ENCODE peak calls at places on chromosomes 5 and 9, in five cellular contexts. One of them, this sample, is unnamed.

GRCh38 chr9:136352682-136353081 is 10.9 kb downstream of the DNLZ start:
- DNase-seq in HFFc6: no peak
- DNase-seq in neural crest cell: no peak
- DNase-seq in AG04449: no peak
- DNase-seq in Panc1: no peak
- DNase-seq in this sample: no peak

GRCh38 chr9:2872307-2872940 is 28.5 kb upstream of the PUM3 start:
- DNase-seq in HFFc6: peak
- DNase-seq in neural crest cell: no peak
- DNase-seq in AG04449: no peak
- DNase-seq in Panc1: no peak
- DNase-seq in this sample: peak

GRCh38 chr9:136975624-136976023 is 1.7 kb upstream of the PTGDS start:
- DNase-seq in HFFc6: no peak
- DNase-seq in neural crest cell: no peak
- DNase-seq in AG04449: no peak
- DNase-seq in Panc1: no peak
- DNase-seq in this sample: peak

GRCh38 chr5:136135536-136135935 is 2.9 kb downstream of the SMAD5 start:
- DNase-seq in HFFc6: no peak
- DNase-seq in neural crest cell: no peak
- DNase-seq in AG04449: no peak
- DNase-seq in Panc1: no peak
- DNase-seq in this sample: no peak

GRCh38 chr5:59051938-59052337 is 469.1 kb downstream of the RAB3C start:
- DNase-seq in HFFc6: no peak
- DNase-seq in neural crest cell: no peak
- DNase-seq in AG04449: no peak
- DNase-seq in Panc1: no peak
- DNase-seq in this sample: no peak

GRCh38 chr9:85884236-85884635 is 56.7 kb upstream of the NAA35 start:
- DNase-seq in HFFc6: no peak
- DNase-seq in neural crest cell: no peak
- DNase-seq in AG04449: no peak
- DNase-seq in Panc1: no peak
- DNase-seq in this sample: no peak

GRCh38 chr9:128190516-128191405 is 611 bp downstream of the CIZ1 start:
- DNase-seq in HFFc6: no peak
- DNase-seq in neural crest cell: no peak
- DNase-seq in AG04449: no peak
- DNase-seq in Panc1: no peak
- DNase-seq in this sample: no peak

GRCh38 chr9:122318284-122318683 is 52.5 kb upstream of the PTGS1 start:
- DNase-seq in HFFc6: no peak
- DNase-seq in neural crest cell: no peak
- DNase-seq in AG04449: no peak
- DNase-seq in Panc1: no peak
- DNase-seq in this sample: no peak

GRCh38 chr9:105307731-105308130 is 63.3 kb downstream of the SLC44A1 start:
- DNase-seq in HFFc6: no peak
- DNase-seq in neural crest cell: no peak
- DNase-seq in AG04449: no peak
- DNase-seq in Panc1: no peak
- DNase-seq in this sample: no peak

GRCh38 chr5:59569608-59570334 is 323.8 kb downstream of the PDE4D start:
- DNase-seq in HFFc6: no peak
- DNase-seq in neural crest cell: no peak
- DNase-seq in AG04449: no peak
- DNase-seq in Panc1: no peak
- DNase-seq in this sample: no peak

DNA sequence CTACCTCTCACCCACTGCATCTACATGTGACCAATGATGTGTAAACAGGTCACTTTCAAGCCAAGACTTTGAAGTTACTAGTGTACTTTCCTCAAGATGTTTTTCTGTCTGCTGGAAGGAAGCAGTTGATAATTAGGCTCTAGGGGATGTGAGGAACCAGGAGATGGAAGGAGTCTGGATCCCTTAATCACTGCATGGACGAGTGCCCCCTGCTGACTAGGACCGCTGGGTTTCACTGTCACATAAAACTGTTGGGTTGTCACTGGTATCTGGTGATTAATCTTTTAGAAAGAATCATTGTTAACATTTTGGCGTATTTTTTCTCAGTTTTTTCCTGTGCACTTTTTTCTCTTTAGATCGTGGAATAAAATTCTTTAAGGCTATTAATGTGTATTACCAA is 79.5 kb downstream of the SREK1 start:
- DNase-seq in HFFc6: no peak
- DNase-seq in neural crest cell: no peak
- DNase-seq in AG04449: no peak
- DNase-seq in Panc1: no peak
- DNase-seq in this sample: no peak
- TF ChIP-seq CTCF in HFFc6: peak
- TF ChIP-seq CTCF in neural crest cell: peak
- TF ChIP-seq CTCF in AG04449: peak
- TF ChIP-seq CTCF in Panc1: peak
- TF ChIP-seq CTCF in this sample: no peak

DNA sequence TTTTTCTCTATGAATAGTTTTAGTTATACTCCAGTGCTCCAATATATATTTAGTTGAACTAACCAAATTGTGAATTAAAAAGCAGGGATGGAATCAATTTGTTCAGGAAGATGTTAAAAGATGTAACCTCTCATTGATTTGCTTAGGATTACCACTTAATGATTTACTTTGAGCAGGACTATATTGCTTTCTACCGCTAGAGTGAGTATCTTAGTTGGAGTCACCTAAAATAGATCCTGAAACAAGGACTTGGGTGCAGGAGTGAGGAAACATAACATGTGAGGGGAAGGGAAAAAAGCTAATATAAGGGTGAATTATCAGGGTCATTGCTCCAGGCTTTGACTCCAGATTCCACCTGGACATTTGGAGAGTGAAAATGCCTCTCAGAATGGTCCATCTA is 2277.4 kb upstream of the C9orf72 start:
- DNase-seq in HFFc6: no peak
- DNase-seq in neural crest cell: no peak
- DNase-seq in AG04449: no peak
- DNase-seq in Panc1: no peak
- DNase-seq in this sample: no peak
- TF ChIP-seq CTCF in HFFc6: peak
- TF ChIP-seq CTCF in neural crest cell: no peak
- TF ChIP-seq CTCF in AG04449: no peak
- TF ChIP-seq CTCF in Panc1: no peak
- TF ChIP-seq CTCF in this sample: no peak

GRCh38 chr9:87642330-87643110 is 83.4 kb upstream of the CTSL start:
- DNase-seq in HFFc6: no peak
- DNase-seq in neural crest cell: no peak
- DNase-seq in AG04449: no peak
- DNase-seq in Panc1: no peak
- DNase-seq in this sample: no peak
- TF ChIP-seq CTCF in HFFc6: no peak
- TF ChIP-seq CTCF in neural crest cell: no peak
- TF ChIP-seq CTCF in AG04449: no peak
- TF ChIP-seq CTCF in Panc1: no peak
- TF ChIP-seq CTCF in this sample: no peak

GRCh38 chr5:7080501-7080900 is 315.4 kb upstream of the ADCY2 start:
- DNase-seq in HFFc6: no peak
- DNase-seq in neural crest cell: no peak
- DNase-seq in AG04449: no peak
- DNase-seq in Panc1: no peak
- DNase-seq in this sample: no peak

GRCh38 chr5:7073666-7074065 is 322.3 kb upstream of the ADCY2 start:
- DNase-seq in HFFc6: no peak
- DNase-seq in neural crest cell: no peak
- DNase-seq in AG04449: no peak
- DNase-seq in Panc1: no peak
- DNase-seq in this sample: no peak

GRCh38 chr5:7074176-7074575 is 321.8 kb upstream of the ADCY2 start:
- DNase-seq in HFFc6: no peak
- DNase-seq in neural crest cell: no peak
- DNase-seq in AG04449: no peak
- DNase-seq in Panc1: no peak
- DNase-seq in this sample: no peak

GRCh38 chr5:7078090-7078489 is 317.8 kb upstream of the ADCY2 start:
- DNase-seq in HFFc6: no peak
- DNase-seq in neural crest cell: no peak
- DNase-seq in AG04449: no peak
- DNase-seq in Panc1: no peak
- DNase-seq in this sample: no peak

GRCh38 chr5:7078901-7079300 is 317.0 kb upstream of the ADCY2 start:
- DNase-seq in HFFc6: no peak
- DNase-seq in neural crest cell: peak
- DNase-seq in AG04449: no peak
- DNase-seq in Panc1: peak
- DNase-seq in this sample: peak
- TF ChIP-seq CTCF in HFFc6: no peak
- TF ChIP-seq CTCF in neural crest cell: peak
- TF ChIP-seq CTCF in AG04449: no peak
- TF ChIP-seq CTCF in Panc1: peak
- TF ChIP-seq CTCF in this sample: no peak

DNA sequence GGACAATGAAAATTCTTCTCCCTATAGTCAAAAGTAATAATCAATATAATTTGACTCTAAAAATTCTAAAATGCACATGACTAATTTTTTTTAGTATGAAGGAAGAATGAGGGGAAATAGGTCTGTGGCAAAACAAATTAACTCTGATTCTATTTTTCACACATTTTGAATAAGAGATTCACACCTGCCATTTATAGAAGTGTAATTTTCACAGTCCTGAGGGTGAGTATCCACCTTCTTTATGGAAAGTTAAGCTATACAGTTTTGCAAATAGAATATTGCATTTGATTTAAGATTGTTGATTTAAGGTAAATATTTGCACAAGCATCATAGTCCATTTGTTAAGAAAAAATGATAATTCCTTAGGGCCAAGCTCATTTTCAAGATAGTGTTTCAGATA is 417.7 kb downstream of the CHSY3 start:
- DNase-seq in HFFc6: no peak
- DNase-seq in neural crest cell: no peak
- DNase-seq in AG04449: no peak
- DNase-seq in Panc1: no peak
- DNase-seq in this sample: no peak
- TF ChIP-seq CTCF in HFFc6: no peak
- TF ChIP-seq CTCF in neural crest cell: no peak
- TF ChIP-seq CTCF in AG04449: no peak
- TF ChIP-seq CTCF in Panc1: no peak
- TF ChIP-seq CTCF in this sample: no peak

GRCh38 chr5:138316355-138316754 is 15.2 kb downstream of the CDC25C start:
- DNase-seq in HFFc6: no peak
- DNase-seq in neural crest cell: no peak
- DNase-seq in AG04449: no peak
- DNase-seq in Panc1: no peak
- DNase-seq in this sample: no peak

GRCh38 chr5:138315751-138316278 is 15.8 kb downstream of the CDC25C start:
- DNase-seq in HFFc6: no peak
- DNase-seq in neural crest cell: no peak
- DNase-seq in AG04449: no peak
- DNase-seq in Panc1: no peak
- DNase-seq in this sample: no peak
- TF ChIP-seq CTCF in HFFc6: no peak
- TF ChIP-seq CTCF in neural crest cell: no peak
- TF ChIP-seq CTCF in AG04449: no peak
- TF ChIP-seq CTCF in Panc1: no peak
- TF ChIP-seq CTCF in this sample: no peak

GRCh38 chr5:78060421-78060820 is 234.1 kb downstream of the AP3B1 start:
- DNase-seq in HFFc6: peak
- DNase-seq in neural crest cell: no peak
- DNase-seq in AG04449: peak
- DNase-seq in Panc1: peak
- DNase-seq in this sample: no peak

GRCh38 chr5:78065073-78065472 is 229.4 kb downstream of the AP3B1 start:
- DNase-seq in HFFc6: no peak
- DNase-seq in neural crest cell: no peak
- DNase-seq in AG04449: no peak
- DNase-seq in Panc1: no peak
- DNase-seq in this sample: no peak

GRCh38 chr5:78063495-78063894 is 231.0 kb downstream of the AP3B1 start:
- DNase-seq in HFFc6: no peak
- DNase-seq in neural crest cell: no peak
- DNase-seq in AG04449: no peak
- DNase-seq in Panc1: no peak
- DNase-seq in this sample: no peak

GRCh38 chr5:78062645-78063044 is 231.9 kb downstream of the AP3B1 start:
- DNase-seq in HFFc6: no peak
- DNase-seq in neural crest cell: no peak
- DNase-seq in AG04449: no peak
- DNase-seq in Panc1: no peak
- DNase-seq in this sample: no peak

GRCh38 chr5:78065663-78066062 is 228.8 kb downstream of the AP3B1 start:
- DNase-seq in HFFc6: no peak
- DNase-seq in neural crest cell: no peak
- DNase-seq in AG04449: no peak
- DNase-seq in Panc1: no peak
- DNase-seq in this sample: peak
- TF ChIP-seq CTCF in HFFc6: peak
- TF ChIP-seq CTCF in neural crest cell: no peak
- TF ChIP-seq CTCF in AG04449: no peak
- TF ChIP-seq CTCF in Panc1: peak
- TF ChIP-seq CTCF in this sample: no peak

GRCh38 chr5:32453916-32454315 is 9.4 kb upstream of the ZFR start:
- DNase-seq in HFFc6: no peak
- DNase-seq in neural crest cell: no peak
- DNase-seq in AG04449: no peak
- DNase-seq in Panc1: no peak
- DNase-seq in this sample: no peak

GRCh38 chr5:32449216-32449721 is 4.7 kb upstream of the ZFR start:
- DNase-seq in HFFc6: no peak
- DNase-seq in neural crest cell: no peak
- DNase-seq in AG04449: no peak
- DNase-seq in Panc1: no peak
- DNase-seq in this sample: no peak

GRCh38 chr5:32446660-32447059 is 2.1 kb upstream of the ZFR start:
- DNase-seq in HFFc6: no peak
- DNase-seq in neural crest cell: no peak
- DNase-seq in AG04449: no peak
- DNase-seq in Panc1: no peak
- DNase-seq in this sample: no peak

GRCh38 chr5:32454821-32455220 is 10.3 kb upstream of the ZFR start:
- DNase-seq in HFFc6: no peak
- DNase-seq in neural crest cell: no peak
- DNase-seq in AG04449: no peak
- DNase-seq in Panc1: no peak
- DNase-seq in this sample: no peak

DNA sequence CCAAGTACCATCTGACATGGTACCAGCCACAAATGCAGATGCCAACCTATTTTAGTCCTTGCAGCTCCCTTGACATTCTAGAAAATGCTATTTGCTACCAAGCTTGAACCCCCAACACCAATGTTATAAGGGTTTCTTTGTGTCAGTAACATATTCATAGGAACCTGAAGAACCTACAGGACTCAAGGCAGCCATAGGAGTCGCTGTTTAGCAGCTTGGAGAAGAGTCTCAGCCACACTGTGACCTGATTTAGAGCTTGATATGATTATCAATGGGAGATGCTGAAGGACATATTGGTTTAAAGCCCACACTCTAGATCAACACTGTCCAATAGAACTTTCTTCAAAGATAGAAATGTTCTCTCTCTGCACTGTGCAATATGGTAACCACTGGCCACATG is 6.4 kb upstream of the ZFR start:
- DNase-seq in HFFc6: no peak
- DNase-seq in neural crest cell: no peak
- DNase-seq in AG04449: no peak
- DNase-seq in Panc1: no peak
- DNase-seq in this sample: no peak
- TF ChIP-seq CTCF in HFFc6: peak
- TF ChIP-seq CTCF in neural crest cell: peak
- TF ChIP-seq CTCF in AG04449: no peak
- TF ChIP-seq CTCF in Panc1: no peak
- TF ChIP-seq CTCF in this sample: no peak